ENCODE peak calls at places on chromosomes 2 and 18, in eight cellular contexts. One of them, this sample, is unnamed.

GRCh38 chr2:147456729-147457128 is 388.1 kb upstream of the ACVR2A start:
- DNase-seq in right cardiac atrium: no peak
- DNase-seq in CD8-positive, alpha-beta T cell: no peak
- DNase-seq in Jurkat, Clone E6-1: no peak
- DNase-seq in omental fat pad: no peak
- DNase-seq in stimulated activated naive B cell treated with anti-CD40 and anti-IgM and Interleukin-4, amounts not matched to agents 10 μg/mL and 1 μg/mL and 100 μg/mL, for 72 hours: no peak
- DNase-seq in stimulated activated CD4-positive, alpha-beta T cell treated with anti-CD3 and anti-CD28 coated beads, Interleukin-1b, Interleukin-23, amount 100 ng/mL, for 24 hours: no peak
- DNase-seq in stimulated activated CD8-positive, alpha-beta memory T cell treated with anti-CD3 and anti-CD28 coated beads, Interleukin-15, amount 100 ng/mL, for 4 hours: no peak
- DNase-seq in this sample: no peak

GRCh38 chr2:5315512-5315911 is 376.7 kb upstream of the SOX11 start:
- DNase-seq in right cardiac atrium: no peak
- DNase-seq in CD8-positive, alpha-beta T cell: no peak
- DNase-seq in Jurkat, Clone E6-1: no peak
- DNase-seq in omental fat pad: no peak
- DNase-seq in stimulated activated naive B cell treated with anti-CD40 and anti-IgM and Interleukin-4, amounts not matched to agents 10 μg/mL and 1 μg/mL and 100 μg/mL, for 72 hours: no peak
- DNase-seq in stimulated activated CD4-positive, alpha-beta T cell treated with anti-CD3 and anti-CD28 coated beads, Interleukin-1b, Interleukin-23, amount 100 ng/mL, for 24 hours: no peak
- DNase-seq in stimulated activated CD8-positive, alpha-beta memory T cell treated with anti-CD3 and anti-CD28 coated beads, Interleukin-15, amount 100 ng/mL, for 4 hours: no peak
- DNase-seq in this sample: peak

GRCh38 chr18:56468379-56468778 is 170.0 kb downstream of the TXNL1 start:
- DNase-seq in right cardiac atrium: no peak
- DNase-seq in CD8-positive, alpha-beta T cell: no peak
- DNase-seq in Jurkat, Clone E6-1: no peak
- DNase-seq in omental fat pad: no peak
- DNase-seq in stimulated activated naive B cell treated with anti-CD40 and anti-IgM and Interleukin-4, amounts not matched to agents 10 μg/mL and 1 μg/mL and 100 μg/mL, for 72 hours: no peak
- DNase-seq in stimulated activated CD4-positive, alpha-beta T cell treated with anti-CD3 and anti-CD28 coated beads, Interleukin-1b, Interleukin-23, amount 100 ng/mL, for 24 hours: no peak
- DNase-seq in stimulated activated CD8-positive, alpha-beta memory T cell treated with anti-CD3 and anti-CD28 coated beads, Interleukin-15, amount 100 ng/mL, for 4 hours: no peak
- DNase-seq in this sample: no peak

GRCh38 chr2:98471402-98472131 is 26.9 kb downstream of the INPP4A start:
- DNase-seq in right cardiac atrium: no peak
- DNase-seq in CD8-positive, alpha-beta T cell: no peak
- DNase-seq in Jurkat, Clone E6-1: no peak
- DNase-seq in omental fat pad: no peak
- DNase-seq in stimulated activated naive B cell treated with anti-CD40 and anti-IgM and Interleukin-4, amounts not matched to agents 10 μg/mL and 1 μg/mL and 100 μg/mL, for 72 hours: no peak
- DNase-seq in stimulated activated CD4-positive, alpha-beta T cell treated with anti-CD3 and anti-CD28 coated beads, Interleukin-1b, Interleukin-23, amount 100 ng/mL, for 24 hours: no peak
- DNase-seq in stimulated activated CD8-positive, alpha-beta memory T cell treated with anti-CD3 and anti-CD28 coated beads, Interleukin-15, amount 100 ng/mL, for 4 hours: no peak
- DNase-seq in this sample: no peak

GRCh38 chr2:213766465-213766891 is 482.2 kb downstream of the SPAG16 start:
- DNase-seq in right cardiac atrium: no peak
- DNase-seq in CD8-positive, alpha-beta T cell: no peak
- DNase-seq in Jurkat, Clone E6-1: no peak
- DNase-seq in omental fat pad: no peak
- DNase-seq in stimulated activated naive B cell treated with anti-CD40 and anti-IgM and Interleukin-4, amounts not matched to agents 10 μg/mL and 1 μg/mL and 100 μg/mL, for 72 hours: no peak
- DNase-seq in stimulated activated CD4-positive, alpha-beta T cell treated with anti-CD3 and anti-CD28 coated beads, Interleukin-1b, Interleukin-23, amount 100 ng/mL, for 24 hours: no peak
- DNase-seq in stimulated activated CD8-positive, alpha-beta memory T cell treated with anti-CD3 and anti-CD28 coated beads, Interleukin-15, amount 100 ng/mL, for 4 hours: no peak
- DNase-seq in this sample: no peak

GRCh38 chr2:74499269-74499939 is at the start of gene LBX2:
- DNase-seq in right cardiac atrium: no peak
- DNase-seq in CD8-positive, alpha-beta T cell: no peak
- DNase-seq in Jurkat, Clone E6-1: no peak
- DNase-seq in omental fat pad: no peak
- DNase-seq in stimulated activated naive B cell treated with anti-CD40 and anti-IgM and Interleukin-4, amounts not matched to agents 10 μg/mL and 1 μg/mL and 100 μg/mL, for 72 hours: no peak
- DNase-seq in stimulated activated CD4-positive, alpha-beta T cell treated with anti-CD3 and anti-CD28 coated beads, Interleukin-1b, Interleukin-23, amount 100 ng/mL, for 24 hours: peak
- DNase-seq in stimulated activated CD8-positive, alpha-beta memory T cell treated with anti-CD3 and anti-CD28 coated beads, Interleukin-15, amount 100 ng/mL, for 4 hours: no peak
- DNase-seq in this sample: no peak

GRCh38 chr2:32864337-32864736 is 82.4 kb upstream of the LTBP1 start:
- DNase-seq in right cardiac atrium: no peak
- DNase-seq in CD8-positive, alpha-beta T cell: no peak
- DNase-seq in Jurkat, Clone E6-1: no peak
- DNase-seq in omental fat pad: no peak
- DNase-seq in stimulated activated naive B cell treated with anti-CD40 and anti-IgM and Interleukin-4, amounts not matched to agents 10 μg/mL and 1 μg/mL and 100 μg/mL, for 72 hours: no peak
- DNase-seq in stimulated activated CD4-positive, alpha-beta T cell treated with anti-CD3 and anti-CD28 coated beads, Interleukin-1b, Interleukin-23, amount 100 ng/mL, for 24 hours: no peak
- DNase-seq in stimulated activated CD8-positive, alpha-beta memory T cell treated with anti-CD3 and anti-CD28 coated beads, Interleukin-15, amount 100 ng/mL, for 4 hours: no peak
- DNase-seq in this sample: no peak

GRCh38 chr2:23023722-23024121 is 361.3 kb upstream of the KLHL29 start:
- DNase-seq in right cardiac atrium: no peak
- DNase-seq in CD8-positive, alpha-beta T cell: no peak
- DNase-seq in Jurkat, Clone E6-1: no peak
- DNase-seq in omental fat pad: no peak
- DNase-seq in stimulated activated naive B cell treated with anti-CD40 and anti-IgM and Interleukin-4, amounts not matched to agents 10 μg/mL and 1 μg/mL and 100 μg/mL, for 72 hours: no peak
- DNase-seq in stimulated activated CD4-positive, alpha-beta T cell treated with anti-CD3 and anti-CD28 coated beads, Interleukin-1b, Interleukin-23, amount 100 ng/mL, for 24 hours: no peak
- DNase-seq in stimulated activated CD8-positive, alpha-beta memory T cell treated with anti-CD3 and anti-CD28 coated beads, Interleukin-15, amount 100 ng/mL, for 4 hours: no peak
- DNase-seq in this sample: no peak

This sample was measured in DMS153.